ENCODE peak calls at places on chromosomes 2 and 18, in seven cellular contexts. J, Q, Y, U, H, D and L are unnamed samples. For H3K36me3, the result is how much of the 10 kb centered on the place peaks cover.

GRCh38 chr18:78727057-78727739 is 252.4 kb upstream of the SALL3 start:
- DNase-seq in J (no peak), Q (no peak), Y (no peak), U (no peak), H (peak), D (no peak), L (no peak)

GRCh38 chr2:74735544-74735943 is 81.5 kb downstream of the SEMA4F start:
- DNase-seq in J (no peak), Q (no peak), Y (no peak), U (no peak), H (no peak), D (no peak), L (no peak)

GRCh38 chr2:120175000-120175581 is 48.1 kb downstream of the TMEM185B start:
- DNase-seq in J (no peak), Q (no peak), Y (no peak), U (peak), H (no peak), D (peak), L (no peak)

GRCh38 chr2:189204322-189204941 is 24.9 kb upstream of the COL5A2 start:
- DNase-seq in J (no peak), Q (no peak), Y (no peak), U (peak), H (no peak), D (no peak), L (no peak)

GRCh38 chr2:204795156-204795555 is 249.9 kb downstream of the PARD3B start:
- DNase-seq in J (no peak), Q (no peak), Y (no peak), U (peak), H (no peak), D (no peak), L (no peak)

GRCh38 chr2:223439184-223439583 is 163.0 kb downstream of the SCG2 start:
- DNase-seq in J (no peak), Q (no peak), Y (no peak), U (no peak), H (no peak), D (no peak), L (no peak)

GRCh38 chr2:134247679-134248078 is 6.2 kb upstream of the MGAT5 start:
- DNase-seq in J (no peak), Q (no peak), Y (no peak), U (no peak), H (no peak), D (no peak), L (no peak)

GRCh38 chr2:128970332-128971116 is 651.9 kb upstream of the HS6ST1 start:
- DNase-seq in J (no peak), Q (no peak), Y (no peak), U (no peak), H (no peak), D (no peak), L (no peak)

GRCh38 chr2:212147921-212148513 is 390.6 kb downstream of the ERBB4 start:
- DNase-seq in J (no peak), Q (no peak), Y (no peak), U (peak), H (no peak), D (no peak), L (no peak)

GRCh38 chr2:230849633-230850357 is 14.9 kb upstream of the ITM2C start:
- DNase-seq in J (peak), Q (peak), Y (no peak), U (no peak), H (no peak), D (no peak), L (peak)

GRCh38 chr2:11639503-11639902 is 30.5 kb downstream of the NTSR2 start:
- DNase-seq in J (no peak), Q (no peak), Y (no peak), U (no peak), H (peak), D (no peak), L (no peak)

GRCh38 chr2:162073776-162074578 is at the start of gene DPP4:
- DNase-seq in J (peak), Q (peak), Y (peak), U (no peak), H (peak), D (no peak), L (peak)

GRCh38 chr2:26612034-26612433 is 29.1 kb downstream of the CIB4 start:
- DNase-seq in J (no peak), Q (no peak), Y (no peak), U (no peak), H (peak), D (no peak), L (no peak)

GRCh38 chr2:195395351-195395750 is 261.7 kb upstream of the SLC39A10 start:
- DNase-seq in J (no peak), Q (no peak), Y (no peak), U (peak), H (no peak), D (no peak), L (no peak)

GRCh38 chr2:199230091-199230490 is 227.6 kb downstream of the SATB2 start:
- DNase-seq in J (no peak), Q (no peak), Y (no peak), U (no peak), H (no peak), D (no peak), L (no peak)

GRCh38 chr18:6746386-6746960 is 17.0 kb downstream of the ARHGAP28 start:
- DNase-seq in J (no peak), Q (no peak), Y (no peak), U (peak), H (no peak), D (no peak), L (no peak)

GRCh38 chr2:120404941-120405768 is 59.2 kb downstream of the INHBB start:
- DNase-seq in J (no peak), Q (no peak), Y (no peak), U (no peak), H (no peak), D (no peak), L (no peak)

GRCh38 chr2:174618179-174618578 is 20.6 kb upstream of the WIPF1 start:
- DNase-seq in J (no peak), Q (no peak), Y (no peak), U (no peak), H (no peak), D (no peak), L (no peak)
- H3K36me3 ChIP-seq in J (under half), Q (under half), Y (under half), U (under half), H (under half), D (under half), L (under half)

DNA sequence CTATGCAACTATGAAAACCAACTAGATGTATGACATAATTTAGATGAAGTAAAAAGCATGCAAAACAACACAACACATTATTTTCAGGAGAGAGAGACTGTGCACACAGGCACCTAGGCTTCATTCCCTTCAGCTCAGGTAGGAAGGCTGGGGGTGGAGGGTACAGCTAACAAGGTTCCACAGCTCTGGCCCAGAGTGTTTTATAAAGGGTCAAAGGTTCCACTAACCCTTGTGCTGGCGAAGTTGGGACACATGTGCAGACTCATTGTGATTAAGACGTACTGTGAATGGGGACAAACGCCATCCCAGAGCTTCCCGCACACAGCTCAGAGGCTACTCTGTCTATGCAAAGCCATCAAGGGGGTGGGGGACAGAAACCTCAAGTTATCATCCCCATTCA is 19.1 kb downstream of the CCDC93 start:
- DNase-seq in J (no peak), Q (no peak), Y (no peak), U (no peak), H (no peak), D (no peak), L (no peak)
- H3K36me3 ChIP-seq in J (half or more), Q (half or more), Y (under half), U (under half), H (under half), D (under half), L (under half)

GRCh38 chr2:61214171-61214570 is 52.2 kb downstream of the C2orf74 start:
- DNase-seq in J (no peak), Q (no peak), Y (no peak), U (no peak), H (no peak), D (no peak), L (no peak)
- H3K36me3 ChIP-seq in J (half or more), Q (under half), Y (under half), U (under half), H (under half), D (under half), L (under half)

DNA sequence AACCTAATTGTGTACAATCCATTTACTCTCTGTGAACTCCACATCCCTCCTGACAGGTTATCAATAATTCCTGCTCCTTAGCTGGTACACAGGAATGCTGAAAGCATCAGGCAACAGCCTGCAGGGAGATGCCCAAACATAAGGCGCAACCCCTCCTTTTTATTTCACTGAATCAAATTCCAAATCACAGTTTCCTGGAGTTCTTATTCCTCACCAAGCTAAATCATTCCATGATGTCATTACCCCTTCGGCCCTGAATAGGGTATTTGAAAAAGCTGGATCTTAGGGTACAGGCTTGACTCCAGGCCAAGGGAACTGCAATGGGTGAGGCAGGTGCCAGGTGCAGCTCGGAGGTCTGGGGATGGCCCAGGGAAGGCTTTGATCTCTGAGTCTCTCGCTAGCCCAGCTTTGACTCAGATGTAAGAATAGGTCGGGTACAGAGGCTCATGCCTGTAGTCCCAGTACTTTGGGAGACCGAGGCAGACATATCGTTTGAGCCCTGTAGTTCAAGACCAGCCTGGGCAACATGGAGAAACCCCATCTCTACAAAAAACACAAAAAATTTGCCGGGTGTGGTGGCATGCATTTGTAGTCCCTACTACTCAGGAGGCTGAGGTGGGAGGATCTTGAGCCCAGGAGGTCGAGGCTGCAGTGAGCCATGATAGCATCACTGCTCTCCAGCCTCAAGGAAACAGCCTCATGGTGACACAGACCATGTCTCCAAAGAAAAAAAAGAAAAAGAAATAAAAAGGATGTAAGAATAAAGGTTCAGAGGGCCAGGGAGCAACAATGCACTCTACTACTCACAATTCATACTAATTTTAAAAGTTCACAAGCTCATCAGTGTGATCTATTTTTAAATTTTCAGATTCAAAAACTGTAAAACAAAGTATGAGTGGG is 6.8 kb downstream of the FHL2 start:
- DNase-seq in J (no peak), Q (no peak), Y (no peak), U (no peak), H (no peak), D (no peak), L (no peak)
- H3K36me3 ChIP-seq in J (under half), Q (under half), Y (under half), U (under half), H (under half), D (under half), L (under half)